ENCODE peak calls at places on chromosome 16, in nine cellular contexts. S is endothelial cell, Z is germinal center, L is AG09319, H is NCI-H1105, F is IMR-90, E is heart right ventricle, W is anterior cingulate cortex, R is posterior cingulate gyrus. T is an unnamed sample.

GRCh38 chr16:1338119-1338730 is 4.8 kb downstream of the BAIAP3 start:
- DNase-seq in S (peak; percentile 64), Z (no peak), L (no peak), H (no peak), F (no peak), E (no peak), W (no peak), R (no peak), T (no peak)

GRCh38 chr16:81350306-81350615 is 35.5 kb downstream of the GAN start:
- DNase-seq in S (no peak), Z (no peak), L (no peak), H (no peak), F (peak; percentile 9), E (no peak), W (no peak), R (no peak), T (no peak)

GRCh38 chr16:46690281-46691178 is 1.1 kb downstream of the ORC6 start:
- DNase-seq in S (peak; percentile 14), Z (no peak), L (no peak), H (no peak), F (peak; percentile 40), E (no peak), W (no peak), R (no peak), T (no peak)

GRCh38 chr16:85183564-85183963 is 71.3 kb upstream of the CIBAR2 start:
- DNase-seq in S (no peak), Z (no peak), L (no peak), H (no peak), F (no peak), E (no peak), W (no peak), R (no peak), T (no peak)

GRCh38 chr16:66858740-66859396 is 14.7 kb downstream of the CA7 start:
- DNase-seq in S (no peak), Z (no peak), L (no peak), H (no peak), F (peak; percentile 49), E (peak; percentile 74), W (no peak), R (no peak), T (no peak)

GRCh38 chr16:85449195-85449884 is 163.8 kb upstream of the GSE1 start:
- DNase-seq in S (no peak), Z (no peak), L (no peak), H (no peak), F (no peak), E (no peak), W (no peak), R (no peak), T (peak; percentile 32)

GRCh38 chr16:10876799-10877341 is at the start of gene CIITA:
- DNase-seq in S (no peak), Z (peak; percentile 84), L (peak; percentile 52), H (no peak), F (peak; percentile 86), E (peak; percentile 65), W (no peak), R (peak; percentile 59), T (peak; percentile 80)

GRCh38 chr16:14289692-14290340 is 218.7 kb downstream of the MRTFB start:
- DNase-seq in S (no peak), Z (no peak), L (no peak), H (peak; percentile 36), F (peak; percentile 24), E (no peak), W (no peak), R (no peak), T (no peak)

GRCh38 chr16:84986102-84986501 is 25.2 kb downstream of the ZDHHC7 start:
- DNase-seq in S (no peak), Z (no peak), L (no peak), H (no peak), F (no peak), E (no peak), W (no peak), R (peak; percentile 37), T (no peak)

GRCh38 chr16:29821663-29822115 is 1.4 kb downstream of the MVP start:
- DNase-seq in S (no peak), Z (no peak), L (no peak), H (no peak), F (peak; percentile 79), E (no peak), W (no peak), R (no peak), T (no peak)

GRCh38 chr16:67770371-67770991 is 35.9 kb downstream of the RANBP10 start:
- DNase-seq in S (no peak), Z (no peak), L (no peak), H (no peak), F (peak; percentile 67), E (no peak), W (no peak), R (no peak), T (no peak)